ENCODE peak calls at places on chromosome 21, in nine cellular contexts. B is PC-9, D is pancreas, X is adrenal gland, H is ovary, N is MM.1S, Y is psoas muscle, I is esophagus squamous epithelium, M is tibial artery. C is an unnamed sample.

GRCh38 chr21:37496972-37497371 is 130.4 kb downstream of the DYRK1A start:
- DNase-seq in B (no peak), N (no peak), Y (no peak), D (no peak), I (no peak), X (no peak), H (no peak), M (no peak), C (no peak)

GRCh38 chr21:17925900-17926299 is 106.7 kb upstream of the C21orf91 start:
- DNase-seq in D (no peak), B (no peak), Y (no peak), M (no peak), I (no peak), X (peak; percentile 10), N (peak; percentile 63), H (no peak), C (no peak)

GRCh38 chr21:36028127-36029069 is 31.9 kb downstream of the SETD4 start:
- DNase-seq in H (peak; percentile 79), B (peak; percentile 67), N (peak; percentile 98), Y (peak; percentile 62), D (peak; percentile 68), I (peak; percentile 12), X (peak; percentile 82), M (peak; percentile 85), C (no peak)

GRCh38 chr21:36487641-36488307 is 7.9 kb upstream of the CLDN14 start:
- DNase-seq in M (no peak), Y (no peak), D (peak; percentile 30), H (no peak), N (no peak), X (no peak), I (no peak), B (no peak), C (no peak)

GRCh38 chr21:43662286-43662685 is 2.9 kb downstream of the RRP1B start:
- DNase-seq in Y (no peak), X (no peak), D (no peak), I (no peak), M (no peak), N (no peak), B (no peak), H (no peak), C (no peak)

GRCh38 chr21:43209575-43210453 is 41.0 kb downstream of the CRYAA start:
- DNase-seq in I (no peak), X (peak; percentile 97), Y (peak; percentile 40), B (peak; percentile 63), M (peak; percentile 59), N (no peak), H (no peak), D (no peak), C (no peak)

GRCh38 chr21:46634966-46635323 is 529 bp upstream of the PRMT2 start:
- DNase-seq in X (peak; percentile 69), Y (no peak), D (peak; percentile 69), M (no peak), B (no peak), N (peak; percentile 67), H (peak; percentile 86), I (no peak), C (peak; percentile 50)

GRCh38 chr21:42079008-42079938 is 8.2 kb downstream of the UMODL1 start:
- DNase-seq in X (no peak), Y (no peak), I (no peak), N (no peak), H (no peak), B (no peak), M (no peak), D (no peak), C (no peak)

GRCh38 chr21:36861924-36862323 is 104.5 kb downstream of the HLCS start:
- DNase-seq in N (no peak), M (no peak), X (no peak), I (no peak), D (no peak), Y (no peak), H (no peak), B (no peak), C (no peak)

GRCh38 chr21:42534361-42534900 is 20.8 kb downstream of the SLC37A1 start:
- DNase-seq in X (peak; percentile 54), D (peak; percentile 44), Y (no peak), B (no peak), H (no peak), N (no peak), M (peak; percentile 73), I (no peak), C (no peak)

GRCh38 chr21:43284238-43284637 is 115.4 kb downstream of the CRYAA start:
- DNase-seq in I (no peak), Y (no peak), B (no peak), H (no peak), M (no peak), X (no peak), N (no peak), D (no peak), C (no peak)

GRCh38 chr21:43777953-43778352 is 1.8 kb upstream of the CSTB start:
- DNase-seq in Y (no peak), B (no peak), H (no peak), X (no peak), D (no peak), I (no peak), N (no peak), M (no peak), C (no peak)

GRCh38 chr21:34836933-34837505 is 168.2 kb downstream of the CLIC6 start:
- DNase-seq in B (no peak), D (no peak), Y (no peak), M (no peak), H (no peak), I (no peak), N (no peak), X (no peak), C (no peak)

GRCh38 chr21:34834307-34834706 is 165.5 kb downstream of the CLIC6 start:
- DNase-seq in I (no peak), X (no peak), M (no peak), Y (no peak), H (no peak), D (no peak), B (no peak), N (no peak), C (no peak)

GRCh38 chr21:34836103-34836932 is 167.5 kb downstream of the CLIC6 start:
- DNase-seq in M (peak; percentile 90), H (peak; percentile 71), D (peak; percentile 58), B (peak; percentile 83), Y (peak; percentile 88), N (no peak), I (no peak), X (peak; percentile 92), C (peak; percentile 96)

GRCh38 chr21:34834852-34835501 is 166.2 kb downstream of the CLIC6 start:
- DNase-seq in Y (no peak), B (no peak), N (no peak), H (no peak), I (no peak), D (no peak), M (no peak), X (no peak), C (no peak)

DNA sequence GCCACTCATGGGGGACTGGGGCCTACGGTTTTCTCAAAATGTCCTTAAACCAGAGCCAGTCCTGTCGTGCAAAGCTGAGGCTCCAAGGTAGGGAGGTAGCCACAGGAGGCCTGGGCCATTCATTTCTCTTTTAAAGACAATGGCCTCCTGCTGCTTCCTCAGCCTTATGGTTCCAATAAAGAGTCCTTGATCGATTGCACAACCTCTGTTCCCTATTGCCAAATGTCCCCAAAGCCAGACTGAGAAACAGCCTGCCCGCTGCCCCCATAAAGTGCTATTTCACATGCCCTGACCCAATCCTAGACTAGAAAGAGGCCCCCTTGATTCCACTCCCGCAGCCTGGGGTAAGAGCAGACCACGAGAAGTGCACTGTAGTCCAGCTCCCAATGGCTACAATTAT is 166.7 kb downstream of the CLIC6 start:
- DNase-seq in D (no peak), N (no peak), X (peak; percentile 72), B (no peak), H (no peak), I (no peak), M (peak; percentile 78), Y (peak; percentile 57), C (no peak)
- H3K4me3 ChIP-seq in D (no peak overlapping the region), N (no peak overlapping the region), X (no peak overlapping the region), B (no peak overlapping the region), H (no peak overlapping the region), I (no peak overlapping the region), M (no peak overlapping the region), Y (no peak overlapping the region), C (no peak overlapping the region)

GRCh38 chr21:44795342-44795741 is 6.3 kb downstream of the UBE2G2 start:
- DNase-seq in H (no peak), B (no peak), M (no peak), Y (no peak), N (no peak), D (no peak), I (no peak), X (no peak), C (no peak)

GRCh38 chr21:44800971-44801467 is 601 bp downstream of the UBE2G2 start:
- DNase-seq in I (no peak), D (no peak), N (peak; percentile 84), B (peak; percentile 12), M (no peak), X (peak; percentile 18), H (no peak), Y (no peak), C (no peak)

GRCh38 chr21:44800103-44800502 is 1.5 kb downstream of the UBE2G2 start:
- DNase-seq in I (no peak), B (no peak), N (no peak), H (no peak), Y (no peak), D (no peak), M (no peak), X (no peak), C (no peak)

GRCh38 chr21:44794031-44794374 is 7.6 kb downstream of the UBE2G2 start:
- DNase-seq in I (no peak), X (no peak), Y (no peak), H (no peak), B (no peak), N (no peak), M (no peak), D (no peak), C (no peak)

GRCh38 chr21:44797775-44798174 is 3.8 kb downstream of the UBE2G2 start:
- DNase-seq in H (no peak), D (no peak), M (no peak), Y (no peak), I (no peak), B (no peak), N (no peak), X (no peak), C (no peak)
- H3K36me3 ChIP-seq in H (no peaks in the 10 kb centered on the region), D (no peaks in the 10 kb centered on the region), M (no peaks in the 10 kb centered on the region), Y (peaks cover 34% of the 10 kb centered on the region), I (peaks cover 36% of the 10 kb centered on the region), B (peaks cover 14% of the 10 kb centered on the region), N (no peaks in the 10 kb centered on the region), X (no peaks in the 10 kb centered on the region), C (no peaks in the 10 kb centered on the region)

DNA sequence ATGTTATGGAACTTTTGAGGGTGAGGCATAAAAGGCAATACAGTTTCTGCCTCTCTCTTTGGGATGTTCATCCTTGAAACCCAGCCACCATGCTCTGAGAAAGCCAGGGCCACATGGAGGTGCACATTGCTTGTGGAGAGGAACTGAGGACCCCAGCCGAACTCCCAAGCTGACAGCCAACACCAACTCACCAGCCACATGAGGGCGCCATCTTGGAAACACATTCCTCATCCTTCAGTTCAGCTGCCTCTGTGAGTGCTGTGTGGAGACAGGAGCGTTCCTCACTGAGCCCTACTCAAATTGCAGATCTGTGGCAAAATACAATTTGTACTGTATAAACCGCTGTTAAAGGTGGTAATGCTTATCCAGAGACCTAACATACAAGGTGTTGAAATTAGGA is 137.5 kb downstream of the GABPA start:
- DNase-seq in H (no peak), Y (no peak), X (no peak), N (no peak), M (no peak), B (no peak), I (no peak), D (no peak), C (no peak)
- TF ChIP-seq CTCF in H (no peak), Y (no peak), X (no peak), N (peak; percentile 5), M (no peak), B (no peak), I (no peak), D (no peak), C (no peak)

GRCh38 chr21:26961704-26962103 is 5.2 kb downstream of the ADAMTS5 start:
- DNase-seq in H (peak; percentile 59), D (no peak), B (no peak), I (no peak), M (no peak), N (no peak), Y (no peak), X (no peak), C (no peak)
- H3K4me3 ChIP-seq in H (peak overlapping the region; percentile 11), D (no peak overlapping the region), B (no peak overlapping the region), I (no peak overlapping the region), M (no peak overlapping the region), N (no peak overlapping the region), Y (peak overlapping the region; percentile 2), X (no peak overlapping the region), C (no peak overlapping the region)

C was measured in kidney epithelial cell.